ENCODE peak calls at places on chromosomes 13 and 19, in five cellular contexts. W is fibroblast of lung; E is NCI-H446 treated with DMSO at 0.1 percent for 48 hours; G is stimulated activated CD4-positive, alpha-beta T cell treated with anti-CD3 and anti-CD28 coated beads, Interleukin-4, amount 100 ng/mL, for 4 hours; I is SK-MEL-5. T is an unnamed sample.

GRCh38 chr19:18483119-18483518 is 38.8 kb downstream of the ELL start:
- DNase-seq in W (no peak), E (no peak), G (no peak), I (no peak), T (no peak)

GRCh38 chr19:42282036-42282762 is 13.1 kb downstream of the CIC start:
- DNase-seq in W (peak), E (no peak), G (no peak), I (no peak), T (no peak)

GRCh38 chr13:33526718-33527117 is 241.2 kb upstream of the STARD13 start:
- DNase-seq in W (no peak), E (no peak), G (no peak), I (no peak), T (no peak)

GRCh38 chr13:65535360-65535759 is 1694.8 kb downstream of the PCDH9 start:
- DNase-seq in W (no peak), E (no peak), G (no peak), I (no peak), T (no peak)

GRCh38 chr13:65603160-65603559 is 1627.0 kb downstream of the PCDH9 start:
- DNase-seq in W (no peak), E (no peak), G (no peak), I (no peak), T (no peak)

GRCh38 chr13:75347925-75348324 is 134.0 kb downstream of the TBC1D4 start:
- DNase-seq in W (no peak), E (no peak), G (no peak), I (no peak), T (no peak)

GRCh38 chr13:102461302-102461701 is 59.5 kb upstream of the FGF14 start:
- DNase-seq in W (peak), E (no peak), G (no peak), I (no peak), T (no peak)

GRCh38 chr19:41350735-41351338 is 2.9 kb downstream of the TGFB1 start:
- DNase-seq in W (no peak), E (no peak), G (no peak), I (no peak), T (no peak)

GRCh38 chr13:30654430-30654829 is 36.7 kb downstream of the USPL1 start:
- DNase-seq in W (no peak), E (no peak), G (no peak), I (no peak), T (no peak)

GRCh38 chr13:48234652-48235099 is 1.7 kb downstream of the ITM2B start:
- DNase-seq in W (no peak), E (no peak), G (no peak), I (no peak), T (no peak)

GRCh38 chr19:41445575-41445974 is 2.6 kb downstream of the ERICH4 start:
- DNase-seq in W (no peak), E (no peak), G (no peak), I (no peak), T (no peak)

GRCh38 chr19:2462635-2463421 is 6.1 kb upstream of the LMNB2 start:
- DNase-seq in W (peak), E (peak), G (no peak), I (peak), T (no peak)

GRCh38 chr13:108993346-108993745 is 363.9 kb downstream of the MYO16 start:
- DNase-seq in W (peak), E (no peak), G (no peak), I (no peak), T (no peak)

GRCh38 chr19:13665125-13665903 is 99.0 kb upstream of the MRI1 start:
- DNase-seq in W (no peak), E (no peak), G (no peak), I (no peak), T (no peak)

GRCh38 chr19:48553676-48554384 is 1.9 kb downstream of the SULT2B1 start:
- DNase-seq in W (peak), E (no peak), G (no peak), I (no peak), T (no peak)

GRCh38 chr19:57689750-57690149 is 8.0 kb downstream of the ZNF551 start:
- DNase-seq in W (no peak), E (no peak), G (no peak), I (no peak), T (no peak)

GRCh38 chr13:114311908-114312307 is 2.4 kb upstream of the CHAMP1 start:
- DNase-seq in W (no peak), E (no peak), G (no peak), I (peak), T (no peak)

GRCh38 chr19:55118401-55118991 is 1.1 kb upstream of the PPP1R12C start:
- DNase-seq in W (peak), E (no peak), G (no peak), I (no peak), T (no peak)

GRCh38 chr13:21576424-21576823 is 27.5 kb downstream of the MICU2 start:
- DNase-seq in W (peak), E (no peak), G (no peak), I (no peak), T (no peak)

GRCh38 chr19:46428278-46429141 is at the start of gene PNMA8C:
- DNase-seq in W (peak), E (no peak), G (peak), I (no peak), T (peak)

GRCh38 chr19:7109678-7110289 is 40.3 kb downstream of the ZNF557 start:
- DNase-seq in W (no peak), E (no peak), G (no peak), I (no peak), T (no peak)

GRCh38 chr19:41537789-41538188 is 38.2 kb upstream of the CEACAM21 start:
- DNase-seq in W (peak), E (no peak), G (no peak), I (peak), T (no peak)